ENCODE peak calls at places on chromosomes 3 and 15, in eight cellular contexts. V is HepG2; G is stimulated activated CD4-positive, alpha-beta T cell treated with anti-CD3 and anti-CD28 coated beads, Interleukin-4, amount 100 ng/mL, for 24 hours; U is M059J; I is amniotic epithelial cell; E is activated CD4-positive, alpha-beta T cell treated with anti-CD3 and anti-CD28 coated beads for 4 hours; D is GM18507; T is iris pigment epithelial cell. H is an unnamed sample.

GRCh38 chr3:187841552-187841951 is 96.3 kb upstream of the BCL6 start:
- DNase-seq in U (peak; percentile 81), G (peak; percentile 12), I (peak; percentile 82), E (no peak), V (no peak), T (peak; percentile 28), D (no peak), H (no peak)

GRCh38 chr15:42145546-42146455 is 10.6 kb downstream of the PLA2G4F start:
- DNase-seq in T (no peak), E (no peak), V (no peak), D (no peak), G (no peak), I (no peak), U (no peak), H (peak; percentile 34)

GRCh38 chr3:99900248-99900647 is 82.6 kb downstream of the CMSS1 start:
- DNase-seq in E (no peak), G (no peak), U (no peak), I (no peak), V (no peak), D (no peak), T (no peak), H (no peak)

GRCh38 chr3:128420720-128421438 is 45.8 kb downstream of the DNAJB8 start:
- DNase-seq in D (no peak), G (no peak), E (no peak), U (no peak), V (no peak), T (no peak), I (no peak), H (no peak)

GRCh38 chr15:26739791-26740190 is 33.1 kb downstream of the GABRB3 start:
- DNase-seq in U (no peak), I (no peak), G (no peak), D (no peak), E (no peak), T (no peak), V (no peak), H (no peak)

GRCh38 chr15:35557544-35557943 is 11.6 kb upstream of the DPH6 start:
- DNase-seq in T (peak; percentile 92), I (peak; percentile 86), E (no peak), V (peak; percentile 3), G (no peak), U (peak; percentile 74), D (no peak), H (no peak)

GRCh38 chr3:125150525-125151436 is 61.8 kb downstream of the SLC12A8 start:
- DNase-seq in E (peak; percentile 66), T (peak; percentile 59), V (peak; percentile 53), I (peak; percentile 39), G (peak; percentile 75), U (peak; percentile 48), D (no peak), H (no peak)

GRCh38 chr3:44862221-44862637 is 517 bp downstream of the TMEM42 start:
- DNase-seq in T (peak; percentile 34), E (no peak), U (peak; percentile 37), G (peak; percentile 23), D (peak; percentile 7), I (peak; percentile 44), V (peak; percentile 9), H (no peak)

GRCh38 chr3:62529230-62529629 is 155.9 kb upstream of the FEZF2 start:
- DNase-seq in E (no peak), V (peak; percentile 9), U (peak; percentile 16), G (no peak), T (peak; percentile 23), D (no peak), I (peak; percentile 31), H (peak; percentile 26)

GRCh38 chr3:143559291-143559690 is 289.0 kb downstream of the SLC9A9 start:
- DNase-seq in G (no peak), I (no peak), U (no peak), V (no peak), T (no peak), D (no peak), E (no peak), H (no peak)

GRCh38 chr15:77031376-77032050 is 36.6 kb downstream of the PSTPIP1 start:
- DNase-seq in G (peak; percentile 11), U (peak; percentile 50), V (peak; percentile 49), D (peak; percentile 35), E (no peak), T (no peak), I (no peak), H (peak; percentile 28)

GRCh38 chr3:29577250-29577649 is 296.4 kb downstream of the RBMS3 start:
- DNase-seq in G (no peak), V (no peak), U (no peak), D (no peak), T (no peak), E (no peak), I (no peak), H (no peak)

GRCh38 chr3:122952509-122952908 is 75.1 kb downstream of the SEMA5B start:
- DNase-seq in V (no peak), G (no peak), U (peak; percentile 63), E (no peak), T (peak; percentile 15), D (peak; percentile 45), I (peak; percentile 29), H (no peak)

GRCh38 chr3:30502051-30502741 is 104.2 kb upstream of the TGFBR2 start:
- DNase-seq in I (peak; percentile 79), E (no peak), G (no peak), V (no peak), U (peak; percentile 1), T (no peak), D (no peak), H (no peak)

GRCh38 chr15:68558318-68559305 is 20.2 kb upstream of the CORO2B start:
- DNase-seq in V (no peak), T (no peak), D (no peak), U (no peak), E (no peak), G (no peak), I (peak; percentile 18), H (no peak)

GRCh38 chr3:49781415-49782199 is 4.7 kb downstream of the IP6K1 start:
- DNase-seq in V (peak; percentile 56), U (no peak), E (no peak), I (peak; percentile 82), D (no peak), T (no peak), G (no peak), H (no peak)

H was measured in breast epithelium.